ENCODE peak calls at places on chromosomes 13 and 19, in eight cellular contexts. B is astrocyte of the spinal cord; T is SHP77 treated with DMSO at 0.1 percent for 48 hours; W is cardiac fibroblast; A is neural progenitor cell; P is Caco-2; L is stimulated activated CD8-positive, alpha-beta memory T cell treated with anti-CD3 and anti-CD28 coated beads, Interleukin-2, amount 100 ng/mL, for 48 hours; M is activated CD4-positive, CD25-positive, alpha-beta regulatory T cell treated with anti-CD3 and anti-CD28 coated beads, Interleukin-2, amount 50 U/mL, for 16 hours. I is an unnamed sample.

GRCh38 chr19:49890349-49891311 is 6.1 kb downstream of the IL4I1 start:
- DNase-seq in B (no peak), T (peak), W (no peak), A (peak), P (peak), L (peak), M (no peak), I (no peak)

GRCh38 chr13:21625366-21625765 is 21.4 kb upstream of the MICU2 start:
- DNase-seq in B (peak), T (peak), W (peak), A (no peak), P (peak), L (no peak), M (no peak), I (peak)

GRCh38 chr13:106917024-106917491 is 349.1 kb upstream of the ARGLU1 start:
- DNase-seq in B (no peak), T (no peak), W (peak), A (peak), P (no peak), L (no peak), M (no peak), I (no peak)

GRCh38 chr13:110711778-110712070 is 1.8 kb upstream of the ING1 start:
- DNase-seq in B (peak), T (peak), W (peak), A (peak), P (no peak), L (no peak), M (no peak), I (no peak)

GRCh38 chr19:6891761-6892385 is 4.5 kb downstream of the ADGRE1 start:
- DNase-seq in B (no peak), T (no peak), W (no peak), A (no peak), P (no peak), L (no peak), M (no peak), I (no peak)

GRCh38 chr13:49620170-49620621 is 8.1 kb upstream of the ARL11 start:
- DNase-seq in B (no peak), T (no peak), W (no peak), A (no peak), P (peak), L (no peak), M (no peak), I (no peak)

GRCh38 chr19:35560677-35561076 is 2.8 kb downstream of the ATP4A start:
- DNase-seq in B (no peak), T (no peak), W (no peak), A (no peak), P (no peak), L (no peak), M (no peak), I (no peak)

GRCh38 chr13:47175172-47175806 is 278.4 kb upstream of the HTR2A start:
- DNase-seq in B (peak), T (no peak), W (peak), A (no peak), P (no peak), L (no peak), M (no peak), I (peak)

GRCh38 chr19:57642396-57643046 is 9.6 kb downstream of the ZNF211 start:
- DNase-seq in B (no peak), T (no peak), W (no peak), A (no peak), P (no peak), L (no peak), M (no peak), I (no peak)

GRCh38 chr13:29397265-29397664 is 198.2 kb downstream of the SLC7A1 start:
- DNase-seq in B (no peak), T (no peak), W (no peak), A (no peak), P (no peak), L (no peak), M (no peak), I (no peak)

GRCh38 chr19:14023404-14024235 is 4.3 kb upstream of the RLN3 start:
- DNase-seq in B (peak), T (peak), W (peak), A (peak), P (peak), L (no peak), M (no peak), I (no peak)

GRCh38 chr19:39265321-39265916 is 2.8 kb upstream of the IFNL2 start:
- DNase-seq in B (no peak), T (no peak), W (no peak), A (peak), P (no peak), L (no peak), M (no peak), I (no peak)

GRCh38 chr13:30418886-30419459 is 3.3 kb upstream of the UBE2L5 start:
- DNase-seq in B (no peak), T (no peak), W (no peak), A (no peak), P (no peak), L (no peak), M (no peak), I (no peak)

GRCh38 chr19:4673216-4673615 is 3.1 kb upstream of the MYDGF start:
- DNase-seq in B (no peak), T (no peak), W (no peak), A (no peak), P (no peak), L (no peak), M (no peak), I (no peak)

GRCh38 chr13:96958286-96958891 is 35.9 kb downstream of the OXGR1 start:
- DNase-seq in B (peak), T (peak), W (peak), A (peak), P (peak), L (no peak), M (no peak), I (peak)

GRCh38 chr19:37691881-37692504 is 27.6 kb downstream of the ZNF607 start:
- DNase-seq in B (peak), T (no peak), W (peak), A (peak), P (peak), L (peak), M (peak), I (peak)

GRCh38 chr19:31274266-31274963 is 74.8 kb downstream of the TSHZ3 start:
- DNase-seq in B (no peak), T (no peak), W (no peak), A (no peak), P (no peak), L (no peak), M (no peak), I (no peak)

GRCh38 chr13:43831088-43831487 is 44.3 kb upstream of the ENOX1 start:
- DNase-seq in B (peak), T (no peak), W (peak), A (no peak), P (no peak), L (no peak), M (no peak), I (peak)

GRCh38 chr19:46623915-46624502 is 880 bp downstream of the PTGIR start:
- DNase-seq in B (no peak), T (no peak), W (no peak), A (no peak), P (no peak), L (no peak), M (no peak), I (no peak)